ENCODE peak calls at places on chromosomes 12 and 14, in six cellular contexts. H is A549, J is right lobe of liver, N is IMR-90, S is heart left ventricle, Y is body of pancreas. T is an unnamed sample. For H3K9me3 and H3K4me1, the result is how much of the 10 kb centered on the place peaks cover.

GRCh38 chr14:100103261-100104005 is 38.2 kb downstream of the EVL start:
- ATAC-seq in N (peak), J (peak), S (peak), Y (no peak), H (no peak), T (no peak)

GRCh38 chr12:57242691-57243454 is 8.1 kb downstream of the STAC3 start:
- ATAC-seq in S (no peak), Y (peak), H (peak), J (peak), N (no peak), T (no peak)

GRCh38 chr12:12403264-12404248 is 46.7 kb downstream of the BORCS5 start:
- ATAC-seq in N (no peak), J (peak), S (peak), H (peak), Y (peak), T (no peak)

GRCh38 chr14:61438497-61438859 is 117.1 kb downstream of the PRKCH start:
- ATAC-seq in J (peak), N (peak), S (no peak), Y (peak), H (peak), T (peak)

GRCh38 chr12:14185441-14186192 is 179.9 kb upstream of the ATF7IP start:
- ATAC-seq in N (peak), J (peak), Y (peak), S (no peak), H (peak), T (no peak)

GRCh38 chr14:100015251-100015655 is 50.0 kb upstream of the EVL start:
- ATAC-seq in Y (no peak), S (peak), J (peak), H (no peak), N (peak), T (no peak)

GRCh38 chr12:45130881-45131281 is 80.0 kb upstream of the DBX2 start:
- ATAC-seq in J (peak), Y (peak), N (peak), S (peak), H (peak), T (peak)

GRCh38 chr12:108542320-108542719 is 18.7 kb downstream of the SART3 start:
- ATAC-seq in H (no peak), J (no peak), S (peak), Y (no peak), N (peak), T (no peak)

GRCh38 chr12:107335802-107336570 is 242.6 kb upstream of the CRY1 start:
- ATAC-seq in H (peak), Y (no peak), J (no peak), N (no peak), S (no peak), T (no peak)

GRCh38 chr14:25350802-25351201 is 300.9 kb upstream of the STXBP6 start:
- ATAC-seq in H (no peak), S (no peak), Y (no peak), N (no peak), J (no peak), T (no peak)

GRCh38 chr12:103524238-103524875 is 28.6 kb upstream of the C12orf42 start:
- ATAC-seq in S (no peak), Y (no peak), N (no peak), J (no peak), H (no peak), T (no peak)

GRCh38 chr12:20250761-20251160 is 117.6 kb upstream of the PDE3A start:
- ATAC-seq in N (no peak), J (no peak), S (no peak), Y (no peak), H (no peak), T (no peak)

GRCh38 chr12:70430400-70430799 is 64.3 kb downstream of the KCNMB4 start:
- ATAC-seq in Y (no peak), S (no peak), H (no peak), J (no peak), N (no peak), T (no peak)

GRCh38 chr14:65281991-65282908 is 130.3 kb upstream of the FUT8 start:
- ATAC-seq in N (peak), H (peak), S (peak), J (peak), Y (no peak), T (no peak)

GRCh38 chr12:15706010-15706676 is 83.0 kb downstream of the EPS8 start:
- ATAC-seq in Y (no peak), J (peak), H (peak), N (no peak), S (peak), T (no peak)

GRCh38 chr12:15705606-15706005 is 83.6 kb downstream of the EPS8 start:
- ATAC-seq in J (peak), S (no peak), H (no peak), Y (no peak), N (no peak), T (no peak)

GRCh38 chr14:103653802-103654201 is 24.8 kb downstream of the KLC1 start:
- ATAC-seq in J (no peak), S (peak), N (no peak), H (no peak), Y (no peak), T (no peak)

GRCh38 chr14:96811985-96812667 is 14.9 kb downstream of the VRK1 start:
- ATAC-seq in J (no peak), Y (no peak), N (no peak), H (no peak), S (no peak), T (no peak)

GRCh38 chr12:71684081-71684480 is 1.8 kb upstream of the TMEM19 start:
- ATAC-seq in S (no peak), J (peak), Y (no peak), H (no peak), N (no peak), T (no peak)

GRCh38 chr14:92223027-92223426 is 99.9 kb upstream of the SLC24A4 start:
- ATAC-seq in H (no peak), J (no peak), N (no peak), S (peak), Y (no peak), T (no peak)

GRCh38 chr14:88269816-88270416 is 53.2 kb downstream of the KCNK10 start:
- ATAC-seq in S (no peak), N (no peak), Y (peak), J (no peak), H (peak), T (no peak)

GRCh38 chr14:61462566-61463195 is 141.3 kb downstream of the PRKCH start:
- ATAC-seq in N (peak), S (peak), H (peak), J (no peak), Y (no peak), T (no peak)

GRCh38 chr12:105214670-105215375 is 21.2 kb downstream of the APPL2 start:
- ATAC-seq in S (no peak), N (no peak), H (peak), Y (peak), J (peak), T (no peak)

GRCh38 chr14:21556378-21557083 is 23.3 kb downstream of the OR10G3 start:
- ATAC-seq in Y (peak), N (no peak), J (no peak), S (no peak), H (no peak), T (no peak)

GRCh38 chr12:121638298-121639202 is 12.2 kb downstream of the ORAI1 start:
- ATAC-seq in H (no peak), Y (no peak), N (no peak), J (peak), S (no peak), T (no peak)

GRCh38 chr14:99395904-99396530 is 84.6 kb downstream of the SETD3 start:
- ATAC-seq in N (peak), H (peak), S (no peak), Y (no peak), J (peak), T (no peak)

GRCh38 chr12:103680591-103681065 is 93.6 kb downstream of the STAB2 start:
- ATAC-seq in H (no peak), N (no peak), S (peak), Y (no peak), J (peak), T (peak)

GRCh38 chr12:93684716-93685115 is 7.5 kb downstream of the CRADD start:
- ATAC-seq in Y (no peak), S (no peak), J (no peak), N (no peak), H (no peak), T (no peak)

GRCh38 chr14:104721704-104722431 is 2.2 kb upstream of the ADSS1 start:
- ATAC-seq in H (no peak), Y (no peak), N (no peak), S (peak), J (no peak), T (no peak)

GRCh38 chr14:103260629-103261124 is 73.4 kb upstream of the EIF5 start:
- ATAC-seq in J (peak), N (peak), S (peak), H (peak), Y (peak), T (peak)

GRCh38 chr12:22399464-22399863 is 65.0 kb upstream of the ST8SIA1 start:
- ATAC-seq in S (no peak), Y (no peak), H (no peak), J (no peak), N (no peak), T (no peak)
- TF ChIP-seq POLR2A in S (no peak), Y (no peak), H (no peak), J (no peak), N (no peak), T (no peak)

GRCh38 chr12:34605510-34605887 is 583.2 kb downstream of the ALG10 start:
- ATAC-seq in Y (no peak), N (no peak), J (no peak), H (no peak), S (no peak), T (no peak)

GRCh38 chr12:34604631-34605509 is 582.6 kb downstream of the ALG10 start:
- ATAC-seq in J (no peak), N (no peak), H (no peak), S (no peak), Y (no peak), T (no peak)

GRCh38 chr12:34607520-34608195 is 585.4 kb downstream of the ALG10 start:
- ATAC-seq in J (no peak), N (no peak), H (no peak), S (no peak), Y (no peak), T (no peak)

GRCh38 chr12:34606749-34607519 is 584.6 kb downstream of the ALG10 start:
- ATAC-seq in S (no peak), N (no peak), Y (no peak), J (no peak), H (no peak), T (no peak)

DNA sequence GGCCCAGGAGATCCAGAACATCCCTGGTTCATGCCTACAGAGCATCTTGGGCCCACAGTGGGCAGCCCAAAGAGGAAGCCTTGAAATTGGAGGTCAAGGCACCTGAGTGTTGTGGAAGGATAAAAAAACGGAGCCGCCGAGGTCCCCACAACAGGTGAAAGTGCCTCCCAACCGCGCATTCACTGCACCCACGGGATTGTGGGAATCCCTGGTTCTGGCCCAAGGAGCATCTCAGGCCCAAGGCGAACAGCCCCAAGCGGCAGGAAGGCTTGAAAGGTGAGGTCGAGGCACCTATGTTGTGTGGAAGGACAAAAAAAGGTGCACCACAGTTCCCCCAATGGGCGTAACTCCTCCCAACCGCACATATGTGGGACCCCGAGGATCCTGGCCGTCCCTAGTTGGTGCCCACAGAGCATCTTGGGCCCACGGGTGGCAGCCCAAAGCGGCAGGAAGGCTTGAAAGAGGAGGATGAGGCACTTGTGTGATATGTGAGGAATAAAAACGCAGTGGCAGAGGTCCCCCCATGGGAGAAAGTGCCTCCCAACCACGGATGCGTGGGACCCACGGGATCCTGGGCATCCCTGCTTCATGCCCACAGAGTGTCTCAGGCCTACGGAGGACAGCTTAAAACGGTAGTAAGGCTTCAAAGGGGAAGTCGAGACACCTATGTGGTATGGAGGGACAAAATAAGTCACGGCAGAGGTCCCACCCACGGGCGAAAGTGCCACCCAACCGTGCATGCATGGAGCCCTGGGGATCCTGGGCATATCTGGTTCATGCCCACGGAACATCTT is 583.9 kb downstream of the ALG10 start:
- ATAC-seq in Y (no peak), S (no peak), H (no peak), J (no peak), N (no peak), T (no peak)
- H3K9me3 ChIP-seq in Y (under half), S (under half), H (under half), J (under half), N (under half), T (under half)

DNA sequence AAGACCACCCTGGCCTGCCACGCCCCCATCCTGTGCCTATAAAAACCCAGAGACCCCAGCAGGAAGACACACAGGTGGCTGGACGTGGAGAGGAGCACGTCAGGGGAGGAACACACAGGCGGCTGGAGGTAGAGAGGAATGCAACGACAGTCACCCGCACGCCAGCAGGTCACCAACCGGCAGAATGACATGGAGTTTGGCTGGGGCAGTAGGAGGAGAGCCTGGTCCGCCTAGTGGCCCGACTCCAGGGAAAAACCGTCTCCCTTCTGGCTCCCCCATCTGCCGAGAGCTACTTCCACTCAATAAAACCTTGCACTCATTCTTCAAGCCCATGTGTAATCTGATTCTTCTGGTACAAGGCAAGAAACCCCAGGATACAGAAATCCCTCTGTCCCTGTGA is 62.7 kb upstream of the KCNH3 start:
- ATAC-seq in H (no peak), Y (no peak), N (no peak), J (no peak), S (no peak), T (no peak)
- H3K4me1 ChIP-seq in H (under half), Y (under half), N (under half), J (under half), S (under half), T (under half)

GRCh38 chr12:132359551-132359950 is 30.2 kb upstream of the GALNT9 start:
- ATAC-seq in S (no peak), H (no peak), J (no peak), Y (no peak), N (no peak), T (no peak)

GRCh38 chr12:132363661-132364347 is 34.4 kb upstream of the GALNT9 start:
- ATAC-seq in J (no peak), Y (no peak), N (no peak), S (no peak), H (no peak), T (no peak)

GRCh38 chr12:132362966-132363660 is 33.7 kb upstream of the GALNT9 start:
- ATAC-seq in Y (no peak), H (no peak), N (no peak), J (no peak), S (no peak), T (no peak)

GRCh38 chr12:132359971-132360370 is 30.6 kb upstream of the GALNT9 start:
- ATAC-seq in J (no peak), Y (no peak), N (no peak), H (no peak), S (no peak), T (no peak)

GRCh38 chr12:132360906-132361777 is 31.8 kb upstream of the GALNT9 start:
- ATAC-seq in J (no peak), N (no peak), S (no peak), H (no peak), Y (no peak), T (no peak)
- TF ChIP-seq POLR2A in J (no peak), N (no peak), S (no peak), H (no peak), Y (no peak), T (no peak)

T was measured in gastroesophageal sphincter.